ENCODE peak calls at places on chromosomes 1 and 21, in four cellular contexts. T is HL-60, B is fibroblast of lung, M is upper lobe of right lung. Q is an unnamed sample.
A peak's percentile ranks its signal among the peaks of the same experiment; 100 is the strongest.

GRCh38 chr1:42035205-42035829 is 116.6 kb upstream of the HIVEP3 start:
- DNase-seq in T (no peak), B (peak; percentile 56), M (peak; percentile 81), Q (peak; percentile 70)

GRCh38 chr1:59164371-59164770 is 132.5 kb upstream of the FGGY start:
- DNase-seq in T (no peak), B (no peak), M (no peak), Q (no peak)

GRCh38 chr1:115204529-115204928 is 115.2 kb upstream of the TSPAN2 start:
- DNase-seq in T (no peak), B (no peak), M (no peak), Q (no peak)

GRCh38 chr1:117892512-117892911 is 36.9 kb downstream of the GDAP2 start:
- DNase-seq in T (no peak), B (no peak), M (no peak), Q (no peak)

GRCh38 chr1:183733610-183734219 is 71.2 kb upstream of the RGL1 start:
- DNase-seq in T (no peak), B (no peak), M (no peak), Q (no peak)

GRCh38 chr1:61083014-61083798 is 845 bp downstream of the NFIA start:
- DNase-seq in T (no peak), B (peak; percentile 34), M (peak; percentile 75), Q (no peak)

GRCh38 chr1:202229376-202229775 is 35.8 kb downstream of the LGR6 start:
- DNase-seq in T (no peak), B (no peak), M (no peak), Q (peak; percentile 77)

GRCh38 chr1:6475381-6476133 is 9.6 kb upstream of the TNFRSF25 start:
- DNase-seq in T (peak; percentile 25), B (no peak), M (peak; percentile 86), Q (peak; percentile 74)

GRCh38 chr1:98874828-98875227 is 129.8 kb downstream of the PLPPR5 start:
- DNase-seq in T (no peak), B (no peak), M (no peak), Q (no peak)

GRCh38 chr1:15994590-15995351 is 9.3 kb upstream of the SRARP start:
- DNase-seq in T (peak; percentile 21), B (peak; percentile 47), M (peak; percentile 83), Q (peak; percentile 57)

GRCh38 chr1:61081637-61082335 is 575 bp upstream of the NFIA start:
- DNase-seq in T (peak; percentile 6), B (peak; percentile 42), M (peak; percentile 77), Q (peak; percentile 56)

GRCh38 chr1:156661932-156662587 is 15.1 kb downstream of the NES start:
- DNase-seq in T (peak; percentile 41), B (peak; percentile 67), M (no peak), Q (no peak)

GRCh38 chr1:16145030-16145987 is 10.6 kb downstream of the EPHA2 start:
- DNase-seq in T (no peak), B (peak; percentile 94), M (peak; percentile 95), Q (peak; percentile 96)

GRCh38 chr1:6646499-6647148 is 22.0 kb downstream of the THAP3 start:
- DNase-seq in T (peak; percentile 28), B (peak; percentile 37), M (no peak), Q (peak; percentile 41)

GRCh38 chr1:192303029-192303428 is 13.8 kb upstream of the RGS21 start:
- DNase-seq in T (no peak), B (peak; percentile 38), M (no peak), Q (no peak)

GRCh38 chr1:26322042-26322331 is 4.2 kb downstream of the CD52 start:
- DNase-seq in T (no peak), B (no peak), M (no peak), Q (no peak)

GRCh38 chr1:19354531-19354981 is 42.4 kb downstream of the SLC66A1 start:
- DNase-seq in T (no peak), B (no peak), M (no peak), Q (no peak)

GRCh38 chr1:158026641-158027040 is 33.2 kb downstream of the KIRREL1 start:
- DNase-seq in T (no peak), B (no peak), M (no peak), Q (no peak)
- H3K27ac ChIP-seq in T (no peak overlapping the region), B (no peak overlapping the region), M (no peak overlapping the region), Q (peak overlapping the region; percentile 60)

GRCh38 chr1:53326598-53327182 is 1.2 kb downstream of the LRP8 start:
- DNase-seq in T (peak; percentile 53), B (no peak), M (peak; percentile 78), Q (peak; percentile 60)

GRCh38 chr1:53325326-53326087 is 2.4 kb downstream of the LRP8 start:
- DNase-seq in T (no peak), B (no peak), M (no peak), Q (peak; percentile 19)

GRCh38 chr1:53324728-53325297 is 3.1 kb downstream of the LRP8 start:
- DNase-seq in T (no peak), B (peak; percentile 36), M (no peak), Q (no peak)

GRCh38 chr1:53327183-53327941 is 508 bp downstream of the LRP8 start:
- DNase-seq in T (peak; percentile 48), B (peak; percentile 44), M (peak; percentile 76), Q (peak; percentile 40)

DNA sequence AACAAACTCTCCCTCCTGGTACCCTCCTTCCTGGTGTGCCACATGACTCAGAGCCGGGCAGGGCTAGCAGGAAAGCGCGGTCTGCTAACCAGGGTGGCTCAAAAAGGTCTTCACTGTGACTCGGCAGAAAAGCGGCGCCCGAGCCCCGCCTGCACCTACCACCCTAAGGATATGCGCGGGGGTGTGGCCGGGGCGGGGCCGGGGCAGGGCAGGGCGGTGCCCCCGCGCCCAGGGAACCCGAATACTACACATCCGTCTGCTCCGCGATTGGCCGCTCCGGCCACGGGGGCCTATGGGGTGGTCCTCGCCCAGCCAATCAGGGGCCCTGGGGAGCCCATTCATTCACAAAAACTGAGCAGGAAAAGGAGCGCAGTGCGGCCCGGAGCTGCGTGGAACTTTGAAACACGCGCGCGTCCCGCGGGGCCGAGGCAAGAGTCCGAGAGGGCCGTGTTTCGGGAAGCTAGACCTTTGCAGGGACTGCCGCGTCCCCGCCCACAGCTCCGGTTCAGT is 1.7 kb downstream of the LRP8 start:
- DNase-seq in T (peak; percentile 97), B (peak; percentile 93), M (peak; percentile 97), Q (peak; percentile 97)
- H3K27ac ChIP-seq in T (peak overlapping the region; percentile 93), B (peak overlapping the region; percentile 85), M (peak overlapping the region; percentile 78), Q (peak overlapping the region; percentile 95)

DNA sequence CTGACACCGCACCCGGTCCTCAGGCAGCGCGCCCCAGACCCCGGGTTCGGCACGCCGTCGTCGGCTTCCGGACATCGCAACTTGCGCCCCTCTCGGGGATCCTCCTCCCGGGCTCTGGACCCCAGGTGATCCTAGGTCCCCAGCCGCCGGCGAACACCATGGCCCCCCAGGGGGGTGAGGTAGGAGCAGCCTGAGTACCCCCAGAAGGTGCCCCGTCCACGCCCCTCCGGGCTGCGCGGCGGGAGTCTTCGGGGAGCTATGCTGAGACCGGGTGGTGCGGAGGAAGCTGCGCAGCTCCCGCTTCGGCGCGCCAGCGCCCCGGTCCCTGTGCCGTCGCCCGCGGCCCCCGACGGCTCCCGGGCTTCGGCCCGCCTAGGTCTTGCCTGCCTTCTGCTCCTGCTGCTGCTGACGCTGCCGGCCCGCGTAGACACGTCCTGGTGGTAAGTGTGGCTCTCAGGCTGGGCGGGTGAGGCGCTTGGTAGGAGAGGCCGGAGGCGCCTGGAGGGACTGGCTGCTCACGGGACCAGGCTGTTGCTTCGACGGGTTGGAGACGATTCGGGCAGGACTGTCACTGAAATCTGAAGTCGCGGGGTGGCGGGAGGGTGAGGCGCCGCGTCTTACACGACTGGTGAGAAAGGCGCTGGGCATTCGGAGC is 367 bp downstream of the WNT2B start:
- DNase-seq in T (no peak), B (peak; percentile 24), M (peak; percentile 73), Q (no peak)
- H3K27ac ChIP-seq in T (no peak overlapping the region), B (no peak overlapping the region), M (no peak overlapping the region), Q (no peak overlapping the region)

GRCh38 chr1:160209656-160210046 is 4.5 kb downstream of the PEA15 start:
- DNase-seq in T (no peak), B (no peak), M (no peak), Q (no peak)
- H3K27ac ChIP-seq in T (no peak overlapping the region), B (peak overlapping the region; percentile 47), M (no peak overlapping the region), Q (peak overlapping the region; percentile 4)

GRCh38 chr1:150925080-150925479 is 1.1 kb upstream of the SETDB1 start:
- DNase-seq in T (no peak), B (no peak), M (no peak), Q (no peak)
- H3K27ac ChIP-seq in T (no peak overlapping the region), B (no peak overlapping the region), M (peak overlapping the region; percentile 86), Q (peak overlapping the region; percentile 89)

DNA sequence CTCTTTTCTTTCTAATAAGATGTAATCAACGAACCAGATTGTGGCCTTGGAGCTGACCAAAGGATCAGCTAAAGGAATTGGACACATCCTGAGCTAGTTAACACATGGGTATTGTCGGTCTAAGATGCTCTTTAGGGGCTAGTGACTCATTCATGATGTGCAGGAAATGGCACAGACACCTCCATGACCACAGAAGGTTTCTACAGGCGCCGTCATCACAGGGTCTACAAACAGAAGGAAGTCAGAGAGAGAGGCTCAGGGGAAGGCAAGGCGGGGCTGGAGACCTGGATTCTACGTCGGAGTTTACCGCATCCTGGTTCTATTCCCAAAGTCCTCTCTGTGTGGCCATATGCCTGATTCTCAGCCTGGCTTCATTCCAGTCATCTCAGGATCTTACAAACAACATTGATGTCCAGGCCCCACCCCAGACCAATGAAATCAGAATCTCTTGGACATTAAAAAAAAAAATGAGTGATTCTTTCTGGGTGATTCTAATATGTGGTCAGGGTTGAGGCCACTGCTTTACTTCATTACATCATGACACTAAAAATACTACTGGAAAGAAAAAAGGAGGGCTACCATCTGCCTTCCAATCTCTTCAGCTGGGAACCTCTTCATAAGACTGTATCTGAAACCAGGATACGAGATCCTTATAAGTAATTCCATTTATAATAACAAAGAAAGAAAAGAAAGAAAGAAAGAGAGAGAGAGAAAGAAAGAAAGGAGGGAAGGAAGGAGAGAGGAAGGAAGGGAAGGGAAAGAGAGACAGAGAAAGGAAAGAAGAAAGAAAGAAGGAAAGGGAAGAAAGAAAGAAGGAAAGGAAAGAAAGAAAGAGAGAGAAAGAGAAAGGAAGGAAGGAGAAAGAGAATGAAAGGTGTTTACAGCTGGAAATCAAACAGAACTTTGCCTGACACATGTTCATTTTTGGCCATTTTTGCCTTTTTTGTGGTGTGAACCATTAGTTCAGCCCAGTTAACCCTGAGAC is 11.6 kb upstream of the KCNJ15 start:
- DNase-seq in T (peak; percentile 41), B (peak; percentile 100), M (no peak), Q (peak; percentile 73)
- H3K27ac ChIP-seq in T (no peak overlapping the region), B (peak overlapping the region; percentile 38), M (no peak overlapping the region), Q (peak overlapping the region; percentile 72)

GRCh38 chr1:31574749-31575372 is 1.5 kb upstream of the TINAGL1 start:
- DNase-seq in T (no peak), B (no peak), M (no peak), Q (peak; percentile 96)
- H3K27ac ChIP-seq in T (no peak overlapping the region), B (no peak overlapping the region), M (peak overlapping the region; percentile 76), Q (peak overlapping the region; percentile 92)